ENCODE peak calls at places on chromosomes 2 and 18, in eight cellular contexts. Q is coronary artery; O is astrocyte; P is tibial artery; L is heart left ventricle; B is GM23248; N is breast epithelium; H is CD8-positive, alpha-beta T cell. X is an unnamed sample.
A peak's percentile ranks its signal among the peaks of the same experiment; 100 is the strongest.

GRCh38 chr2:61454383-61454782 is 16.5 kb downstream of the USP34 start:
- DNase-seq in Q (no peak), O (no peak), P (no peak), L (no peak), B (no peak), N (no peak), H (no peak), X (no peak)

GRCh38 chr2:95319481-95320343 is 22.6 kb downstream of the KCNIP3 start:
- DNase-seq in Q (no peak), O (no peak), P (no peak), L (peak; percentile 37), B (no peak), N (no peak), H (no peak), X (no peak)

GRCh38 chr2:160869411-160869810 is 290.8 kb upstream of the TANK start:
- DNase-seq in Q (no peak), O (peak; percentile 94), P (peak; percentile 45), L (no peak), B (peak; percentile 93), N (no peak), H (no peak), X (no peak)

GRCh38 chr2:194424683-194425209 is 1232.3 kb upstream of the SLC39A10 start:
- DNase-seq in Q (no peak), O (no peak), P (no peak), L (no peak), B (no peak), N (no peak), H (no peak), X (no peak)

GRCh38 chr18:74389991-74390390 is 67.1 kb downstream of the DIPK1C start:
- DNase-seq in Q (no peak), O (no peak), P (no peak), L (no peak), B (no peak), N (no peak), H (no peak), X (no peak)

GRCh38 chr2:19901201-19901457 is 654 bp downstream of the TTC32 start:
- DNase-seq in Q (no peak), O (no peak), P (no peak), L (no peak), B (no peak), N (no peak), H (no peak), X (peak; percentile 68)

GRCh38 chr18:650428-650858 is 7.0 kb upstream of the TYMS start:
- DNase-seq in Q (no peak), O (no peak), P (no peak), L (no peak), B (no peak), N (no peak), H (no peak), X (no peak)

GRCh38 chr2:191166111-191166755 is 15.4 kb upstream of the STAT4 start:
- DNase-seq in Q (no peak), O (peak; percentile 64), P (no peak), L (no peak), B (peak; percentile 36), N (no peak), H (no peak), X (no peak)

GRCh38 chr2:98730053-98730850 is 680 bp downstream of the MGAT4A start:
- DNase-seq in Q (no peak), O (no peak), P (peak; percentile 61), L (peak; percentile 70), B (peak; percentile 23), N (peak; percentile 71), H (peak; percentile 78), X (peak; percentile 33)

GRCh38 chr2:39313575-39313974 is 69.8 kb upstream of the CDKL4 start:
- DNase-seq in Q (no peak), O (peak; percentile 78), P (no peak), L (no peak), B (peak; percentile 87), N (no peak), H (no peak), X (no peak)

DNA sequence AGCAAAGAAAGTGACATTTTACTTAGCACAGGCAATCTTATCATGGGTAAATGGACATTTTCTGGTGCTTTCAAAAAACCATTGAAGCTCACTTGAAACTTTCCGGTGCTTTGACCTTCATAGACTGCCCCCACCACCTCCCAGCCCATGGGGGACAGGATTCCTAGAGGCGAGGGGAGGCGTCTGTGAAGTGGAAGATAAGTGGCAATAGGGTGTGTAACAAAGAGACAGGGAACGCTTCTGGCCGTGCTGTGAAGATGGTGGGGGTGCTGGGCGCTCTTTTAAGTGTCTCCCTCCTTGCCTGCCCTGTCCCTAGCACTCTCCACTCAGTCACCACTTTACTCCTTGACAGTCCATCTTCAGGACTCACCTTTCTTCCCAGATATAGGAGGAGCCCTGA is 23.4 kb upstream of the GMPPA start:
- DNase-seq in Q (no peak), O (no peak), P (no peak), L (no peak), B (no peak), N (no peak), H (no peak), X (no peak)
- H3K27ac ChIP-seq in Q (peak overlapping the region; percentile 52), O (no peak overlapping the region), P (peak overlapping the region; percentile 96), L (peak overlapping the region; percentile 6), B (no peak overlapping the region), N (no peak overlapping the region), H (no peak overlapping the region), X (no peak overlapping the region)

DNA sequence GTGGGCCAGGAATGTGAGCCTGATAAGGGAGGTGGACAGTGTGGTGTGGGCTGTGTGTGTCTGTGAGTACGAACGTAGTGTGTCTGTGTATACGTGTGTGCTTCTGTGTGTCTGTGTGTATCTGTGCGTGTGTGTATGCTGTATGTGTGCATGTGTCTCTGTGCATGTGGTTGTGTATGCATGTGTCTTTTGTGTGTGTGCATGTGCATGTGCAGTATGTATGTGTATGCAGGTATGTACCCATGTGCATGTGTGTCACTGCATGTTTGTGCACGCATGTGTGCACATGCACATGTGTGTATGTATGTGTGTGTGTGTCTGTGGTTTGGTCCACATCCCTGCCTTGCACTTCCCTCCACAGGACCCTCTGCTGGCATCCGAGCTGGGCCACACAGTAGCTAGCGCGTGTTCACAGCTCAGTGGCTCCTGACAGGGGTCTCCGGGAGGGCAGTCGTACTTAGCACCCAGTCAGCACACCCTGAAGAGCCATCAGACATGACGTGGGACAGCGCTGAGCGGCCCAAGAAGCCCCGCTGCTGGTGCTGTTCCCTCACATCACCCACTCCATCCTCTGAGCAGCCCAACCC is 114.3 kb downstream of the CELF4 start:
- DNase-seq in Q (no peak), O (no peak), P (no peak), L (no peak), B (no peak), N (no peak), H (no peak), X (no peak)
- H3K27ac ChIP-seq in Q (no peak overlapping the region), O (no peak overlapping the region), P (no peak overlapping the region), L (no peak overlapping the region), B (no peak overlapping the region), N (no peak overlapping the region), H (no peak overlapping the region), X (no peak overlapping the region)

DNA sequence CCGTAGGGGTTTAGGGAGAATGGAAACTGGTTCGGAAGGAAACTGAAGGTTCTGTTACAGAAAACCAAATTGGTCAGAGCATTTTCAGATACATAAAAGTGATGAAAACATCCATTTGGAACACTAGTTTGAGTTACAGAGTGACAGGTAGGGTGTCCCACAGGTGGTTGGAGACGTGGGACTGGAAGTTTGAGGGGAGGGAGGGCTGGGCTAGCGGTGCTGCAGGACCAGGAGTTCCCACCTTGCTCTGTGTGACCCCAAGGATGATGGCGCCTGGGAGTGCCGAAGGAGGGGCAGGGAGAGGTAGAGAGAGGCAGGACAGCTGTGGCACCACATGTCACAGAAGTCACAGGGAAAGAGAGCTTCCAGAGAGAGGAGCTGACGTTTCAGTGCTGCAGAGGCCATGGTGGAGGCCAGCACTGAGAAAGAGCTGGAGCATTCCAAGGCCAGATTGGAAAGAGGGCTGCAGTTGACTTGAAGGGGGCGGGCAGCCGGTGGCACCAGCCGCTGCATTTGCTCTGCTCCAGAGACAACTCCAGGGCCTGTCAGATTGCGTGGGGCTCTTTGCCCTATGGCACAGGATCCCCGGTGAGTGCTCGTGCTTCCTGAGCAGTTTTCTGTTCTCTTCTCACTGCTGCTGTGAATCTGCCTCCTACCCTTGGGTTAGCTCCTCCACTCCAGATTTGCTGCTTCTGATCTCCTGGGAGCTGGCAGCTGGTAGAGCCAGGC is 56.2 kb upstream of the FOSL2 start:
- DNase-seq in Q (no peak), O (no peak), P (no peak), L (no peak), B (no peak), N (no peak), H (no peak), X (no peak)
- H3K27ac ChIP-seq in Q (no peak overlapping the region), O (no peak overlapping the region), P (no peak overlapping the region), L (no peak overlapping the region), B (no peak overlapping the region), N (no peak overlapping the region), H (no peak overlapping the region), X (no peak overlapping the region)

GRCh38 chr2:25879133-25879730 is 945 bp upstream of the ASXL2 start:
- DNase-seq in Q (no peak), O (peak; percentile 70), P (no peak), L (no peak), B (peak; percentile 68), N (no peak), H (no peak), X (no peak)

GRCh38 chr2:25881759-25882158 is 3.5 kb upstream of the ASXL2 start:
- DNase-seq in Q (no peak), O (no peak), P (no peak), L (no peak), B (no peak), N (no peak), H (no peak), X (no peak)

GRCh38 chr2:25877431-25878360 is 591 bp downstream of the ASXL2 start:
- DNase-seq in Q (peak; percentile 76), O (peak; percentile 53), P (peak; percentile 34), L (peak; percentile 62), B (peak; percentile 78), N (no peak), H (peak; percentile 68), X (no peak)

DNA sequence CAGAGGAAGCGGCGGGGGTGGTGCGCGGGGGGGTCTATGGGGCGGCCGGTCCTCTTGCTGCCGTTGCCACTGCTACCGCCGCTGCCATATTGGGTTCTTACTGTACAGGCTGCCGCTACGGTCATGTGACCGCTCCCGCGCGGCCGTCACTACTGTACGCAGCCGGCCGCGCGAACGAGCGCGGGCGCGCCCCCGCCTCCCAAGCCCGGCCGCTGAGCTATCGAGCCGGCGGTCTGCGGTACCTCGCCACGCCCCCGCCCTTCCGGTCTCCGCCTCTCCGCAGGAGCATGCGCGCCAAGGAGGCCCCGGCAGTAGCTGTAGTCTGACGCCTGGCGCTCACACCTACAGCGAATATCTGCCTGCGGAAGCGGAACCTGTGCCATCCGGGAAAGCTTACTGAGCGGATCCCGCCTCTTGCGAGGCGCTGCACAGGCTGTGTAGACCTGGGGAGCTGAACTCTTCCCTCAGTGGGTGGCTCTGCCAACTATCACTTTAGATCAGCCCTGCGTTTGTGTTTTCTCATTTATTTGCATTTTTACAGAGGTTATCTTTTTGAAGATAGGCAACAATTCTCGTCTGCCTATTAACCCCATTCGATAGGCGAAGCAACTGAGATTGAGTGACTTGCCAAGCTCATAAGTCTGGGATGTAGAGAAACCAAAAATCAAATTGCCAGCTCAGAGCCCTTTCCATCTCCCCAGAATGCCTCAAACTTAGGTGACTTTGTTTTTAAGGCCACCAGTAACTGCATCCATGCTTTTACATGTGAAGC is at the start of gene ASXL2:
- DNase-seq in Q (peak; percentile 96), O (peak; percentile 93), P (peak; percentile 96), L (peak; percentile 98), B (peak; percentile 100), N (peak; percentile 96), H (peak; percentile 98), X (peak; percentile 95)
- H3K27ac ChIP-seq in Q (peak within 1 kb of the TSS; percentile 91), O (peak within 1 kb of the TSS; percentile 98), P (peak within 1 kb of the TSS; percentile 94), L (peak within 1 kb of the TSS; percentile 95), B (peak within 1 kb of the TSS; percentile 90), N (peak within 1 kb of the TSS; percentile 91), H (peak within 1 kb of the TSS; percentile 95), X (peak within 1 kb of the TSS; percentile 91)